ENCODE peak calls at places on chromosomes 7 and 10, in nine cellular contexts. One of them, this sample, is unnamed.

GRCh38 chr7:152451356-152451755 is 15.6 kb upstream of the KMT2C start:
- DNase-seq in left ventricle myocardium superior: no peak
- DNase-seq in stromal cell of bone marrow: no peak
- DNase-seq in GOT3: no peak
- DNase-seq in DMS79: no peak
- DNase-seq in stimulated activated CD4-positive, alpha-beta T cell treated with anti-CD3 and anti-CD28 coated beads, Interleukin-15, amount 100 ng/mL, for 1 hour: no peak
- DNase-seq in HT-29: no peak
- DNase-seq in pancreas: no peak
- DNase-seq in C1 segment of cervical spinal cord: no peak
- DNase-seq in this sample: no peak

GRCh38 chr10:1638889-1639418 is 98.4 kb downstream of the ADARB2 start:
- DNase-seq in left ventricle myocardium superior: no peak
- DNase-seq in stromal cell of bone marrow: no peak
- DNase-seq in GOT3: no peak
- DNase-seq in DMS79: peak; percentile 40
- DNase-seq in stimulated activated CD4-positive, alpha-beta T cell treated with anti-CD3 and anti-CD28 coated beads, Interleukin-15, amount 100 ng/mL, for 1 hour: no peak
- DNase-seq in HT-29: no peak
- DNase-seq in pancreas: no peak
- DNase-seq in C1 segment of cervical spinal cord: no peak
- DNase-seq in this sample: no peak

GRCh38 chr10:91190876-91191580 is 29.4 kb upstream of the PCGF5 start:
- DNase-seq in left ventricle myocardium superior: no peak
- DNase-seq in stromal cell of bone marrow: peak; percentile 51
- DNase-seq in GOT3: no peak
- DNase-seq in DMS79: no peak
- DNase-seq in stimulated activated CD4-positive, alpha-beta T cell treated with anti-CD3 and anti-CD28 coated beads, Interleukin-15, amount 100 ng/mL, for 1 hour: no peak
- DNase-seq in HT-29: no peak
- DNase-seq in pancreas: no peak
- DNase-seq in C1 segment of cervical spinal cord: no peak
- DNase-seq in this sample: no peak

GRCh38 chr10:5012595-5012994 is 8.9 kb upstream of the AKR1C2 start:
- DNase-seq in left ventricle myocardium superior: no peak
- DNase-seq in stromal cell of bone marrow: no peak
- DNase-seq in GOT3: no peak
- DNase-seq in DMS79: no peak
- DNase-seq in stimulated activated CD4-positive, alpha-beta T cell treated with anti-CD3 and anti-CD28 coated beads, Interleukin-15, amount 100 ng/mL, for 1 hour: no peak
- DNase-seq in HT-29: no peak
- DNase-seq in pancreas: no peak
- DNase-seq in C1 segment of cervical spinal cord: no peak
- DNase-seq in this sample: no peak

GRCh38 chr10:96613565-96613964 is 26.8 kb upstream of the TM9SF3 start:
- DNase-seq in left ventricle myocardium superior: no peak
- DNase-seq in stromal cell of bone marrow: peak; percentile 14
- DNase-seq in GOT3: no peak
- DNase-seq in DMS79: no peak
- DNase-seq in stimulated activated CD4-positive, alpha-beta T cell treated with anti-CD3 and anti-CD28 coated beads, Interleukin-15, amount 100 ng/mL, for 1 hour: no peak
- DNase-seq in HT-29: no peak
- DNase-seq in pancreas: no peak
- DNase-seq in C1 segment of cervical spinal cord: no peak
- DNase-seq in this sample: no peak

GRCh38 chr10:89591111-89591795 is 53.8 kb downstream of the PANK1 start:
- DNase-seq in left ventricle myocardium superior: peak; percentile 60
- DNase-seq in stromal cell of bone marrow: no peak
- DNase-seq in GOT3: no peak
- DNase-seq in DMS79: no peak
- DNase-seq in stimulated activated CD4-positive, alpha-beta T cell treated with anti-CD3 and anti-CD28 coated beads, Interleukin-15, amount 100 ng/mL, for 1 hour: no peak
- DNase-seq in HT-29: no peak
- DNase-seq in pancreas: no peak
- DNase-seq in C1 segment of cervical spinal cord: no peak
- DNase-seq in this sample: no peak

GRCh38 chr10:130022501-130023299 is 58.6 kb upstream of the EBF3 start:
- DNase-seq in left ventricle myocardium superior: no peak
- DNase-seq in stromal cell of bone marrow: peak; percentile 94
- DNase-seq in GOT3: peak; percentile 30
- DNase-seq in DMS79: no peak
- DNase-seq in stimulated activated CD4-positive, alpha-beta T cell treated with anti-CD3 and anti-CD28 coated beads, Interleukin-15, amount 100 ng/mL, for 1 hour: no peak
- DNase-seq in HT-29: no peak
- DNase-seq in pancreas: no peak
- DNase-seq in C1 segment of cervical spinal cord: no peak
- DNase-seq in this sample: no peak

GRCh38 chr7:73707045-73707631 is 12.3 kb downstream of the STX1A start:
- DNase-seq in left ventricle myocardium superior: peak; percentile 74
- DNase-seq in stromal cell of bone marrow: no peak
- DNase-seq in GOT3: no peak
- DNase-seq in DMS79: peak; percentile 44
- DNase-seq in stimulated activated CD4-positive, alpha-beta T cell treated with anti-CD3 and anti-CD28 coated beads, Interleukin-15, amount 100 ng/mL, for 1 hour: no peak
- DNase-seq in HT-29: peak; percentile 99
- DNase-seq in pancreas: peak; percentile 73
- DNase-seq in C1 segment of cervical spinal cord: no peak
- DNase-seq in this sample: no peak

GRCh38 chr7:123674399-123675091 is 18.9 kb downstream of the LMOD2 start:
- DNase-seq in left ventricle myocardium superior: no peak
- DNase-seq in stromal cell of bone marrow: no peak
- DNase-seq in GOT3: no peak
- DNase-seq in DMS79: no peak
- DNase-seq in stimulated activated CD4-positive, alpha-beta T cell treated with anti-CD3 and anti-CD28 coated beads, Interleukin-15, amount 100 ng/mL, for 1 hour: no peak
- DNase-seq in HT-29: no peak
- DNase-seq in pancreas: no peak
- DNase-seq in C1 segment of cervical spinal cord: no peak
- DNase-seq in this sample: no peak

This sample was measured in mesothelial cell of epicardium.